ENCODE peak calls at places on chromosomes 4 and X, in nine cellular contexts. R is GM13977, I is activated B cell treated with CpG ODN at 0.5 μM for 24 hours, B is fibroblast of lung, L is lower leg skin, C is A549, Z is mucosa of descending colon, K is PC-3, J is thoracic aorta. E is an unnamed sample.

GRCh38 chr4:91116861-91117260 is 989.7 kb downstream of the CCSER1 start:
- DNase-seq in I (no peak), R (peak), B (peak), Z (no peak), J (no peak), C (peak), K (peak), L (no peak), E (no peak)

GRCh38 chr4:145740796-145741195 is 60.9 kb downstream of the C4orf51 start:
- DNase-seq in Z (no peak), K (no peak), L (no peak), B (no peak), J (no peak), R (no peak), C (no peak), I (no peak), E (no peak)

GRCh38 chr4:139142097-139142496 is 34.9 kb downstream of the ELF2 start:
- DNase-seq in C (no peak), Z (no peak), K (peak), B (no peak), I (no peak), L (no peak), J (no peak), R (no peak), E (no peak)

GRCh38 chrX:46444011-46444410 is 101.2 kb downstream of the ZNF674 start:
- DNase-seq in I (no peak), B (peak), K (peak), R (no peak), C (peak), Z (no peak), L (no peak), J (no peak), E (no peak)

GRCh38 chr4:8740666-8741395 is 130.8 kb downstream of the HMX1 start:
- DNase-seq in L (peak), J (no peak), I (peak), R (no peak), K (no peak), C (no peak), B (no peak), Z (no peak), E (no peak)

GRCh38 chrX:130174051-130174704 is 2.4 kb downstream of the RAB33A start:
- DNase-seq in I (no peak), R (no peak), Z (no peak), L (peak), K (peak), C (no peak), J (peak), B (peak), E (no peak)

GRCh38 chrX:129577473-129577872 is 37.4 kb downstream of the OCRL start:
- DNase-seq in C (peak), K (peak), J (peak), B (peak), I (no peak), L (no peak), Z (no peak), R (no peak), E (no peak)

GRCh38 chr4:1487761-1488160 is 81.5 kb upstream of the NKX1-1 start:
- DNase-seq in B (no peak), C (no peak), J (no peak), I (no peak), K (no peak), R (no peak), Z (no peak), L (no peak), E (no peak)

GRCh38 chr4:126790633-126791032 is 842.1 kb upstream of the INTU start:
- DNase-seq in K (no peak), Z (no peak), B (peak), R (no peak), L (no peak), C (no peak), J (no peak), I (no peak), E (no peak)

GRCh38 chrX:101485212-101486064 is at the start of gene ARMCX4:
- DNase-seq in K (no peak), B (peak), Z (peak), I (no peak), J (no peak), C (no peak), L (peak), R (no peak), E (no peak)

GRCh38 chr4:11765849-11766453 is 337.3 kb upstream of the HS3ST1 start:
- DNase-seq in J (no peak), Z (no peak), L (no peak), I (no peak), B (peak), K (peak), C (peak), R (peak), E (no peak)

GRCh38 chrX:118221733-118222132 is 105.1 kb upstream of the KLHL13 start:
- DNase-seq in Z (no peak), B (no peak), I (no peak), L (no peak), R (no peak), K (no peak), C (no peak), J (no peak), E (no peak)

GRCh38 chr4:92210906-92211305 is 92.9 kb upstream of the GRID2 start:
- DNase-seq in K (no peak), L (no peak), I (no peak), B (no peak), R (no peak), C (no peak), Z (no peak), J (no peak), E (no peak)

GRCh38 chr4:176034936-176035335 is 30.7 kb upstream of the WDR17 start:
- DNase-seq in C (no peak), R (no peak), L (no peak), Z (no peak), K (no peak), I (no peak), J (no peak), B (no peak), E (no peak)

GRCh38 chrX:121308276-121308805 is 260.9 kb downstream of the GLUD2 start:
- DNase-seq in I (no peak), K (peak), Z (no peak), J (no peak), R (peak), L (no peak), C (peak), B (no peak), E (no peak)

GRCh38 chrX:70878925-70879324 is 29.6 kb downstream of the TEX11 start:
- DNase-seq in J (no peak), I (no peak), C (no peak), R (no peak), B (no peak), K (no peak), Z (no peak), L (no peak), E (no peak)

GRCh38 chr4:150117629-150118028 is 39.4 kb downstream of the DCLK2 start:
- DNase-seq in J (no peak), C (no peak), B (no peak), L (no peak), I (no peak), K (no peak), Z (no peak), R (no peak), E (no peak)

GRCh38 chr4:6542951-6543350 is 32.0 kb upstream of the MAN2B2 start:
- DNase-seq in B (no peak), C (no peak), L (no peak), I (no peak), Z (no peak), J (no peak), R (no peak), K (no peak), E (no peak)

GRCh38 chr4:127048371-127049085 is 584.2 kb upstream of the INTU start:
- DNase-seq in K (no peak), Z (no peak), B (peak), L (no peak), I (no peak), R (no peak), C (no peak), J (no peak), E (no peak)

GRCh38 chr4:56316011-56316650 is 71.2 kb downstream of the AASDH start:
- DNase-seq in L (no peak), I (no peak), R (no peak), B (no peak), Z (no peak), J (no peak), K (no peak), C (no peak), E (no peak)

GRCh38 chr4:24583451-24584174 is 741 bp downstream of the DHX15 start:
- DNase-seq in B (peak), L (peak), J (peak), Z (peak), I (peak), K (peak), R (peak), C (peak), E (peak)

GRCh38 chr4:74503580-74503979 is 58.6 kb downstream of the AREG start:
- DNase-seq in Z (no peak), C (no peak), K (peak), J (no peak), I (no peak), R (no peak), L (no peak), B (peak), E (no peak)

GRCh38 chr4:89681219-89681618 is 155.7 kb downstream of the SNCA start:
- DNase-seq in R (no peak), L (peak), B (no peak), C (no peak), K (no peak), J (no peak), I (no peak), Z (no peak), E (peak)

GRCh38 chr4:173185832-173186545 is 17.4 kb downstream of the GALNT7 start:
- DNase-seq in L (no peak), R (no peak), J (no peak), I (no peak), K (no peak), C (peak), Z (no peak), B (peak), E (no peak)

GRCh38 chr4:80566203-80566872 is 230.8 kb downstream of the CFAP299 start:
- DNase-seq in B (peak), K (peak), C (no peak), Z (no peak), L (no peak), R (no peak), I (no peak), J (no peak), E (no peak)

GRCh38 chrX:12615061-12615460 is 176.2 kb upstream of the PRPS2 start:
- DNase-seq in I (no peak), C (no peak), R (no peak), J (no peak), K (peak), Z (no peak), B (no peak), L (no peak), E (no peak)

GRCh38 chr4:138035781-138036258 is 206.3 kb downstream of the SLC7A11 start:
- DNase-seq in C (peak), J (no peak), R (peak), L (no peak), Z (no peak), I (peak), B (peak), K (peak), E (no peak)
- TF ChIP-seq CTCF in C (peak), J (peak), R (peak), L (no peak), Z (no peak), I (no peak), B (peak), K (peak), E (peak)

DNA sequence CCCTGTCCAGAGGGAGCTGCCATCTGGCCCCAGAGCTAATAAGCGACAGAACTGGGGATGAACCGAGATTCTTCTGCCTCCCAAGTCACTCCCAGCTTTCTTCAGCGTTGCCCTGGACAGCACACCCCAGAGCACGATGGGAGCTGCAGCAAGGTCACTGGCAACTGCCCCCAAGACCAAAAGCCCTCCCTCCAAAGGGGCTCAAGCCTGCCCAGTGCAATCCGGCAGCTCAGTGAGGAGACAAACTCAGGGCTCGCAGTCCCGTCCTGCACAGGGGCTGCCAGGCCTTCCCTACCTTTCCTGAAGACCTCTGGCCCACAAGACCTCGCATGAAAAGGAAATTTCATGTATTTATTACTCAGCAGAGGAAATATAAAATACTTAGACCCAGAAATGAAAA is 174.8 kb downstream of the BCOR start:
- DNase-seq in B (no peak), L (no peak), R (no peak), K (no peak), C (no peak), Z (no peak), I (no peak), J (no peak), E (no peak)
- TF ChIP-seq CTCF in B (no peak), L (no peak), R (no peak), K (no peak), C (no peak), Z (no peak), I (no peak), J (no peak), E (no peak)

GRCh38 chr4:77044458-77045124 is 31.2 kb downstream of the CCNI start:
- DNase-seq in B (peak), K (peak), R (peak), C (peak), I (no peak), Z (no peak), L (no peak), J (no peak), E (no peak)
- TF ChIP-seq CTCF in B (peak), K (peak), R (peak), C (peak), I (peak), Z (peak), L (no peak), J (peak), E (peak)

DNA sequence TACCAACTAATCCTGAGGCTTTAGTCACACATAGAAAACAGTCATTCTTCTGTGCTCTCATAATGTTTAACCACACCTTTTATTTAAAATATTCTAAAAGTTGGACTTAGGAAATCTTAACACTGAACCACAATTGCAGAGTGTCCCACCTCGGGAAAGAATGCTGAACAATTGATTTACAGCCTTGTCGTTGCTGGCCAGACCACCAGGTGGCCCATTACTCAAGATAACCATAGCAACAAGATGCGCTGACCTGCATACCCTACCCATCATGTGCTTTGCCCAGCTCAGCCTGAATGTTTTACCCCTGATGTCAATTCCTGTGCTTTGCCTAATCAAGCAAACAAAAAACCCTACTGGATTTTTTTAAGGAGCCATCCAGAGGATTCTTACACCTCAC is 100.7 kb downstream of the ARSJ start:
- DNase-seq in L (no peak), I (no peak), B (peak), J (no peak), C (peak), Z (no peak), R (no peak), K (peak), E (no peak)
- TF ChIP-seq CTCF in L (no peak), I (no peak), B (peak), J (no peak), C (peak), Z (no peak), R (no peak), K (peak), E (peak)

GRCh38 chr4:168154546-168155277 is 62.4 kb downstream of the ANXA10 start:
- DNase-seq in J (no peak), R (no peak), C (no peak), K (no peak), Z (no peak), B (no peak), L (no peak), I (no peak), E (no peak)
- TF ChIP-seq CTCF in J (no peak), R (no peak), C (no peak), K (no peak), Z (no peak), B (no peak), L (no peak), I (no peak), E (no peak)

DNA sequence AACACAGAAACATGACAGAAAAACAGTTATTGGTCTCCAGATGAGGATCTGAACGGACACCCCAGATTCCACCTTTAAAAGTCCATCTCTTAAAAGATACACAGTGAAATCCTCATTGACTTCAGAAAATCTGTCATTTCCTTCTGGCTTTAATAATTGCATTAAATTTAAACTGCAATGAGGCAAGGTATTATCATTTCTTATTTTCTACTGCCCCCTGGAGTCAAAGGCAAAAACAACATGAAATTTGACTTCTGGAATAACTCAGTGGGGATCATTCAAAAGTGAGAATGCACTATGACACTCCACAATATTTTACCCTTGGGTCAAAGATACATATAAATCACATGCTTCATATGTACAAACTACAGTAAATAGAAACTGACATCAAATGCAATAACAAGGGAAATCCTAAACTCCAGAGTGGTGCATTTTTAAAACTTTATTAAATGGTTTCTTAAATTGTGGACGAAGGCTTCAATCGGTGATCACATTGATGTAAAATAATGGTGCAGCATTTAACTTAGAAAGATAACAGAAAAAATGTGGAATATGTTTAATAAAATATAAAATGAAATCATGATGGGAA is 56.4 kb upstream of the SPANXN1 start:
- DNase-seq in C (peak), J (no peak), R (peak), I (no peak), K (peak), L (no peak), Z (no peak), B (peak), E (no peak)
- TF ChIP-seq CTCF in C (peak), J (no peak), R (peak), I (no peak), K (peak), L (no peak), Z (no peak), B (peak), E (peak)

GRCh38 chrX:53239474-53239873 is 14.5 kb upstream of the KDM5C start:
- DNase-seq in K (peak), C (peak), L (no peak), I (no peak), J (no peak), B (no peak), R (no peak), Z (no peak), E (no peak)
- TF ChIP-seq CTCF in K (peak), C (peak), L (no peak), I (no peak), J (no peak), B (no peak), R (peak), Z (no peak), E (peak)